ENCODE peak calls at places on chromosomes 13 and 19, in ten cellular contexts. K, B, D, N, X, S, R, L, F and O are unnamed samples.
A peak's percentile ranks its signal among the peaks of the same experiment; 100 is the strongest.

GRCh38 chr19:47315125-47315821 is 5.6 kb downstream of the C5AR1 start:
- DNase-seq in L (peak; percentile 91), B (no peak), K (peak; percentile 91), D (peak; percentile 70), R (no peak), F (peak; percentile 54), X (no peak), N (no peak), S (no peak), O (no peak)

GRCh38 chr19:52138614-52139290 is 986 bp downstream of the ZNF616 start:
- DNase-seq in N (peak; percentile 82), D (no peak), F (peak; percentile 56), R (no peak), L (no peak), X (peak; percentile 3), K (peak; percentile 18), S (no peak), B (no peak), O (no peak)

GRCh38 chr19:51263808-51264207 is 12.9 kb downstream of the SIGLECL1 start:
- DNase-seq in F (no peak), X (no peak), S (no peak), R (no peak), B (no peak), L (no peak), D (no peak), N (no peak), K (no peak), O (no peak)

GRCh38 chr13:49714757-49715156 is 23.5 kb upstream of the EBPL start:
- DNase-seq in D (no peak), R (no peak), K (no peak), S (no peak), B (no peak), F (no peak), L (no peak), N (no peak), X (no peak), O (no peak)

GRCh38 chr19:17743874-17744273 is 7.4 kb upstream of the FCHO1 start:
- DNase-seq in K (peak; percentile 48), R (no peak), F (peak; percentile 27), S (no peak), X (no peak), L (peak; percentile 47), D (no peak), N (no peak), B (no peak), O (no peak)

GRCh38 chr19:51194527-51195315 is 30.2 kb upstream of the CD33 start:
- DNase-seq in K (no peak), S (no peak), B (no peak), N (no peak), F (peak; percentile 30), X (no peak), L (peak; percentile 13), R (no peak), D (no peak), O (no peak)

GRCh38 chr13:84940801-84941200 is 858.4 kb downstream of the SLITRK6 start:
- DNase-seq in F (no peak), S (no peak), N (no peak), D (no peak), B (no peak), R (no peak), K (no peak), L (no peak), X (no peak), O (no peak)

GRCh38 chr13:33228645-33229445 is 56.7 kb downstream of the STARD13 start:
- DNase-seq in B (no peak), S (peak; percentile 52), X (peak; percentile 53), F (no peak), R (no peak), N (peak; percentile 51), K (peak; percentile 51), L (peak; percentile 13), D (no peak), O (no peak)

GRCh38 chr19:1495051-1495798 is 4.2 kb downstream of the REEP6 start:
- DNase-seq in X (no peak), S (no peak), R (no peak), D (no peak), K (no peak), F (no peak), N (no peak), L (no peak), B (no peak), O (no peak)

GRCh38 chr19:13505761-13506549 is at the start of gene CACNA1A:
- DNase-seq in F (peak; percentile 22), D (no peak), R (no peak), N (peak; percentile 83), X (no peak), K (no peak), S (no peak), L (no peak), B (no peak), O (no peak)

GRCh38 chr13:100563779-100564178 is 24.8 kb downstream of the GGACT start:
- DNase-seq in B (no peak), S (no peak), X (no peak), R (no peak), K (no peak), L (no peak), N (no peak), D (no peak), F (no peak), O (no peak)

GRCh38 chr19:27733551-27734266 is 1479.2 kb downstream of the UQCRFS1 start:
- DNase-seq in D (no peak), N (no peak), K (no peak), X (no peak), R (no peak), B (no peak), L (no peak), F (no peak), S (no peak), O (no peak)

GRCh38 chr13:40692946-40693345 is 26.5 kb upstream of the FOXO1 start:
- DNase-seq in S (no peak), X (no peak), D (no peak), N (no peak), L (peak; percentile 81), R (no peak), B (no peak), F (no peak), K (peak; percentile 36), O (no peak)

GRCh38 chr19:2097330-2098327 is 914 bp downstream of the IZUMO4 start:
- DNase-seq in B (no peak), K (no peak), L (no peak), F (peak; percentile 82), X (no peak), S (no peak), R (no peak), D (no peak), N (peak; percentile 23), O (no peak)

GRCh38 chr13:34941835-34942731 is at the start of gene NBEA:
- DNase-seq in F (peak; percentile 72), S (peak; percentile 72), K (peak; percentile 60), L (peak; percentile 59), B (peak; percentile 66), R (peak; percentile 17), D (peak; percentile 12), X (peak; percentile 86), N (peak; percentile 94), O (peak; percentile 21)

GRCh38 chr13:24360106-24360505 is 50.7 kb downstream of the C1QTNF9 start:
- DNase-seq in D (no peak), F (no peak), R (no peak), S (no peak), L (no peak), B (no peak), N (no peak), X (no peak), K (no peak), O (no peak)

GRCh38 chr19:778910-779653 is 18.2 kb upstream of the PTBP1 start:
- DNase-seq in N (no peak), F (no peak), K (peak; percentile 93), S (no peak), D (no peak), B (no peak), L (peak; percentile 72), X (no peak), R (peak; percentile 68), O (peak; percentile 91)

GRCh38 chr13:59665736-59666135 is 498.0 kb downstream of the DIAPH3 start:
- DNase-seq in B (no peak), L (no peak), X (no peak), F (no peak), S (no peak), D (no peak), R (no peak), N (no peak), K (no peak), O (no peak)

GRCh38 chr13:76647550-76647949 is 238.7 kb downstream of the KCTD12 start:
- DNase-seq in R (no peak), F (no peak), N (no peak), D (no peak), X (no peak), K (no peak), B (no peak), S (no peak), L (no peak), O (no peak)

GRCh38 chr13:24039621-24040475 is 120.7 kb upstream of the SPATA13 start:
- DNase-seq in F (no peak), N (no peak), K (no peak), S (no peak), R (no peak), X (no peak), L (no peak), D (no peak), B (no peak), O (no peak)

GRCh38 chr13:112588490-112589297 is 741 bp upstream of the TUBGCP3 start:
- DNase-seq in X (no peak), R (no peak), N (no peak), F (peak; percentile 31), D (no peak), K (no peak), B (no peak), S (peak; percentile 19), L (peak; percentile 1), O (no peak)

GRCh38 chr13:60226507-60226906 is 62.8 kb upstream of the DIAPH3 start:
- DNase-seq in X (no peak), F (peak; percentile 15), S (no peak), B (no peak), N (peak; percentile 69), D (no peak), R (no peak), K (no peak), L (no peak), O (no peak)

GRCh38 chr19:8085606-8086464 is 33.3 kb downstream of the CCL25 start:
- DNase-seq in R (no peak), D (no peak), B (no peak), X (no peak), L (peak; percentile 33), K (peak; percentile 23), S (no peak), F (no peak), N (peak; percentile 44), O (no peak)

GRCh38 chr13:48978942-48979601 is 3.4 kb downstream of the FNDC3A start:
- DNase-seq in K (no peak), R (no peak), F (no peak), N (no peak), S (no peak), L (no peak), B (no peak), X (no peak), D (no peak), O (no peak)

GRCh38 chr19:14632286-14632685 is 42.4 kb downstream of the ADGRE3 start:
- DNase-seq in L (peak; percentile 26), K (peak; percentile 49), S (no peak), F (peak; percentile 26), X (peak; percentile 11), B (no peak), D (no peak), N (no peak), R (no peak), O (peak; percentile 9)